ENCODE peak calls at places on chromosomes 7 and 10, in four cellular contexts. N is occipital lobe; W is NK-92 treated with Interleukin-12 subunit alpha and Interleukin-12 subunit beta, amount 100 ng/mL, for 24 hours; U is effector memory CD4-positive, alpha-beta T cell. Z is an unnamed sample.

GRCh38 chr7:140229591-140230516 is 53.1 kb upstream of the KDM7A start:
- DNase-seq in U (peak), W (no peak), N (no peak), Z (no peak)

GRCh38 chr10:110916554-110917346 is 2.2 kb downstream of the BBIP1 start:
- DNase-seq in W (no peak), U (no peak), N (no peak), Z (no peak)

GRCh38 chr10:125116652-125117310 is 43.6 kb downstream of the CTBP2 start:
- DNase-seq in U (no peak), W (no peak), N (no peak), Z (no peak)

GRCh38 chr7:672891-673290 is 53.6 kb upstream of the DNAAF5 start:
- DNase-seq in W (no peak), U (no peak), N (no peak), Z (no peak)

GRCh38 chr7:92714767-92715166 is 121.6 kb downstream of the CDK6 start:
- DNase-seq in U (no peak), W (no peak), N (no peak), Z (no peak)

GRCh38 chr10:3136763-3137611 is 35.6 kb downstream of the PITRM1 start:
- DNase-seq in U (no peak), W (no peak), N (peak), Z (no peak)

GRCh38 chr10:119981826-119982225 is 89.3 kb downstream of the SEC23IP start:
- DNase-seq in U (no peak), W (no peak), N (no peak), Z (no peak)

GRCh38 chr10:119246862-119247549 is 39.6 kb downstream of the GRK5 start:
- DNase-seq in N (no peak), U (no peak), W (no peak), Z (no peak)

GRCh38 chr10:49164587-49165188 is 23.5 kb downstream of the TMEM273 start:
- DNase-seq in U (no peak), W (no peak), N (no peak), Z (peak)

GRCh38 chr10:77587424-77587806 is 50.2 kb downstream of the KCNMA1 start:
- DNase-seq in W (no peak), U (no peak), N (no peak), Z (no peak)

GRCh38 chr10:60463726-60464125 is 74.1 kb upstream of the ANK3 start:
- DNase-seq in N (no peak), U (no peak), W (no peak), Z (no peak)

GRCh38 chr7:129343099-129343700 is 91.0 kb upstream of the STRIP2 start:
- DNase-seq in N (no peak), W (no peak), U (no peak), Z (peak)

GRCh38 chr10:3484306-3485187 is 300.5 kb downstream of the KLF6 start:
- DNase-seq in W (no peak), U (no peak), N (no peak), Z (no peak)